ENCODE peak calls at places on chromosomes 5 and 9, in nine cellular contexts. L is breast epithelium; Q is H9; J is CD4-positive, alpha-beta T cell; R is stomach; H is neural crest cell; K is OCI-LY7; X is colonic mucosa; D is AG09309. C is an unnamed sample.

GRCh38 chr5:149990518-149991376 is 9.7 kb downstream of the TIGD6 start:
- DNase-seq in L (peak), Q (peak), J (peak), R (peak), H (peak), K (peak), X (peak), D (no peak), C (peak)

GRCh38 chr9:107276966-107277710 is 5.9 kb upstream of the RAD23B start:
- DNase-seq in L (no peak), Q (no peak), J (no peak), R (no peak), H (no peak), K (no peak), X (no peak), D (no peak), C (no peak)

GRCh38 chr5:171852255-171852681 is 66.7 kb downstream of the SMIM23 start:
- DNase-seq in L (no peak), Q (peak), J (no peak), R (no peak), H (no peak), K (no peak), X (no peak), D (no peak), C (no peak)

GRCh38 chr9:6415266-6415665 is 2.3 kb downstream of the UHRF2 start:
- DNase-seq in L (no peak), Q (no peak), J (no peak), R (no peak), H (no peak), K (peak), X (no peak), D (no peak), C (no peak)

GRCh38 chr5:146079695-146080361 is 25.5 kb downstream of the PLAC8L1 start:
- DNase-seq in L (no peak), Q (no peak), J (no peak), R (no peak), H (no peak), K (no peak), X (no peak), D (peak), C (no peak)

GRCh38 chr5:54460181-54460919 is 4.9 kb downstream of the HSPB3 start:
- DNase-seq in L (no peak), Q (no peak), J (no peak), R (no peak), H (no peak), K (no peak), X (no peak), D (no peak), C (no peak)

GRCh38 chr9:70111641-70112236 is 68.1 kb downstream of the MAMDC2 start:
- DNase-seq in L (no peak), Q (no peak), J (no peak), R (no peak), H (no peak), K (no peak), X (no peak), D (no peak), C (no peak)

GRCh38 chr5:58259685-58260152 is 200.2 kb downstream of the PLK2 start:
- DNase-seq in L (no peak), Q (peak), J (no peak), R (no peak), H (no peak), K (no peak), X (no peak), D (peak), C (no peak)

GRCh38 chr5:179132586-179133355 is 72.6 kb downstream of the ZNF354C start:
- DNase-seq in L (no peak), Q (no peak), J (no peak), R (no peak), H (no peak), K (no peak), X (no peak), D (no peak), C (no peak)

GRCh38 chr5:439181-439580 is 3.8 kb upstream of the EXOC3 start:
- DNase-seq in L (no peak), Q (peak), J (no peak), R (no peak), H (no peak), K (no peak), X (no peak), D (no peak), C (no peak)

GRCh38 chr5:172059661-172060100 is 53.2 kb upstream of the FBXW11 start:
- DNase-seq in L (no peak), Q (no peak), J (no peak), R (no peak), H (no peak), K (peak), X (no peak), D (no peak), C (no peak)

GRCh38 chr5:66515209-66515608 is 81.0 kb upstream of the MAST4 start:
- DNase-seq in L (no peak), Q (no peak), J (no peak), R (no peak), H (no peak), K (no peak), X (no peak), D (no peak), C (no peak)

GRCh38 chr5:98643544-98643943 is 129.9 kb upstream of the RGMB start:
- DNase-seq in L (no peak), Q (no peak), J (no peak), R (no peak), H (no peak), K (no peak), X (no peak), D (no peak), C (no peak)

GRCh38 chr5:151855701-151856100 is 69.0 kb downstream of the GLRA1 start:
- DNase-seq in L (no peak), Q (no peak), J (no peak), R (no peak), H (no peak), K (no peak), X (no peak), D (no peak), C (no peak)

GRCh38 chr5:77910789-77911188 is 134.7 kb upstream of the TBCA start:
- DNase-seq in L (no peak), Q (no peak), J (no peak), R (no peak), H (no peak), K (no peak), X (no peak), D (no peak), C (no peak)

GRCh38 chr9:70574222-70574837 is 159.9 kb upstream of the KLF9 start:
- DNase-seq in L (no peak), Q (no peak), J (no peak), R (no peak), H (no peak), K (no peak), X (no peak), D (no peak), C (no peak)

GRCh38 chr9:86434039-86434726 is 80.0 kb upstream of the TUT7 start:
- DNase-seq in L (no peak), Q (no peak), J (no peak), R (no peak), H (no peak), K (peak), X (no peak), D (peak), C (no peak)

GRCh38 chr5:155539958-155540595 is 526.5 kb downstream of the KIF4B start:
- DNase-seq in L (no peak), Q (no peak), J (no peak), R (no peak), H (no peak), K (no peak), X (no peak), D (no peak), C (no peak)

GRCh38 chr9:33351547-33351946 is 50.8 kb downstream of the AQP7 start:
- DNase-seq in L (no peak), Q (no peak), J (no peak), R (no peak), H (no peak), K (no peak), X (no peak), D (no peak), C (peak)

GRCh38 chr9:133368249-133368881 is 7.5 kb downstream of the SURF4 start:
- DNase-seq in L (no peak), Q (no peak), J (no peak), R (no peak), H (no peak), K (no peak), X (peak), D (no peak), C (no peak)

GRCh38 chr9:77556396-77556795 is 91.7 kb downstream of the GNA14 start:
- DNase-seq in L (no peak), Q (no peak), J (no peak), R (no peak), H (no peak), K (no peak), X (no peak), D (no peak), C (no peak)

GRCh38 chr9:128144239-128145181 is 4.7 kb upstream of the LCN2 start:
- DNase-seq in L (no peak), Q (no peak), J (no peak), R (no peak), H (no peak), K (no peak), X (no peak), D (no peak), C (no peak)

GRCh38 chr5:61534481-61535267 is 202.6 kb downstream of the ZSWIM6 start:
- DNase-seq in L (no peak), Q (no peak), J (no peak), R (no peak), H (no peak), K (no peak), X (no peak), D (no peak), C (no peak)

GRCh38 chr9:98017306-98017705 is 34.2 kb downstream of the ANP32B start:
- DNase-seq in L (no peak), Q (peak), J (no peak), R (no peak), H (no peak), K (no peak), X (no peak), D (no peak), C (no peak)

GRCh38 chr9:78261403-78262001 is 25.6 kb downstream of the CEP78 start:
- DNase-seq in L (no peak), Q (no peak), J (no peak), R (no peak), H (no peak), K (peak), X (no peak), D (no peak), C (no peak)

GRCh38 chr9:130371196-130371966 is 73.4 kb upstream of the ASS1 start:
- DNase-seq in L (no peak), Q (no peak), J (no peak), R (no peak), H (no peak), K (no peak), X (no peak), D (no peak), C (no peak)

GRCh38 chr5:36889264-36889663 is 12.7 kb downstream of the NIPBL start:
- DNase-seq in L (no peak), Q (no peak), J (no peak), R (no peak), H (no peak), K (no peak), X (no peak), D (no peak), C (no peak)

GRCh38 chr5:111236995-111237394 is 12.8 kb downstream of the CAMK4 start:
- DNase-seq in L (no peak), Q (no peak), J (no peak), R (no peak), H (no peak), K (no peak), X (no peak), D (no peak), C (no peak)

GRCh38 chr5:159746707-159747106 is 169.6 kb upstream of the ADRA1B start:
- DNase-seq in L (no peak), Q (no peak), J (no peak), R (no peak), H (no peak), K (no peak), X (no peak), D (no peak), C (no peak)

DNA sequence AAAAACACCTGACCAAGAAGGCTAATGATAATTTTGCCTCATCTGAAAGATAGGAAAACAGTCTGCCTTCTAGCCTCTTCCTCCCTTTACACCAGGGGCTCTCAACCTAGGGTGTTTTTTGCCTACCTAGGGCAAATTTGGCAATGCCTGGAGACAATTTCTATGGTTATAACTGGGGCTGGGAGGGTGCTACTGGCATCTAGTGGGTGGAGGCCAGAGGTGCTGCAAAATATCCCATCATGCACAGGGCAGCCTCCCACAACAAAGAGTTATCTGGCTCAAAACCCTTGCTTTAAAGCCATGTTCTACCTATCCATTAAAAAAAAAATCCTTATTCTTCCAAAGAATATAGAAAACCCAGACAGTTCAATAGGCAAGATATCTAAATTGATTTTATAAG is 45.0 kb upstream of the NR3C1 start:
- DNase-seq in L (no peak), Q (no peak), J (peak), R (no peak), H (no peak), K (peak), X (no peak), D (no peak), C (no peak)
- TF ChIP-seq CTCF in L (no peak), Q (no peak), J (no peak), R (no peak), H (no peak), K (peak), X (no peak), D (no peak), C (no peak)

DNA sequence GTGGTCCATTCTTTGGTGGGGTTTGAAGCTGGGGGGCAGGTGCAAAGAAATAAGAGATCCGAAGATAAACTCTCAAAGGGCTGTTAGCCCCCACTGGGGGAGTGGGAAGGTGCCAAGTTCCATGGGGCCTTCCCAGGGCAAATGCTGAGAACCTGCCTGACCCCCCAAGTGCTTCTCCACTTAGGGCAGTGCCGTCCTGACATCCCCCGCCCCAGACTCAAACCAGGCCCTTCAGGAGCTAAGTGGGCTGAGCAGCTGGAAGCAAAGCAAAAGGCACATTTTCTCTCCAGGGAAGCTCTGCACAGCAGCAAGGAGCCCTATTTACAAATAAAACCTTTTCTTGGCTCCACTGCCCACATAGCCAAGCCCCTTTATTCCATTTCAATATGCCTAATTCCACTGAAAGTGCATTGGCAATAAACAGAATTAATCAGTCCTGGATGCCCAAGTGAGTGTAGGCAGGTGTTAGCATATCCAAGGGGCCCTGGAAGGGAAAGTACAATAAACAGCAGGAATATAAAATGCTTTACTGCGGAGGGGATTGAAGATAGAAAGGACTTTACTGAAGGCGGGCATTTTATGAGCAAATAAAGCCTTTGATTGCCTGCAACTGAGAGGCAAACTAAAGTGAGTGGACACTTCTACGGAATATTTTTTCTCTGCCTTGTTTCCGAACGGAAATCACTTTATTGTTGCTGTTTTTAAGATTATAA is 44.6 kb downstream of the WHRN start:
- DNase-seq in L (no peak), Q (peak), J (no peak), R (no peak), H (no peak), K (no peak), X (no peak), D (no peak), C (no peak)
- TF ChIP-seq CTCF in L (no peak), Q (no peak), J (no peak), R (no peak), H (no peak), K (no peak), X (no peak), D (no peak), C (no peak)

GRCh38 chr9:137394866-137395665 is 27.9 kb downstream of the EXD3 start:
- DNase-seq in L (no peak), Q (no peak), J (no peak), R (no peak), H (no peak), K (no peak), X (no peak), D (no peak), C (no peak)
- TF ChIP-seq CTCF in L (no peak), Q (no peak), J (no peak), R (no peak), H (no peak), K (no peak), X (no peak), D (no peak), C (no peak)

DNA sequence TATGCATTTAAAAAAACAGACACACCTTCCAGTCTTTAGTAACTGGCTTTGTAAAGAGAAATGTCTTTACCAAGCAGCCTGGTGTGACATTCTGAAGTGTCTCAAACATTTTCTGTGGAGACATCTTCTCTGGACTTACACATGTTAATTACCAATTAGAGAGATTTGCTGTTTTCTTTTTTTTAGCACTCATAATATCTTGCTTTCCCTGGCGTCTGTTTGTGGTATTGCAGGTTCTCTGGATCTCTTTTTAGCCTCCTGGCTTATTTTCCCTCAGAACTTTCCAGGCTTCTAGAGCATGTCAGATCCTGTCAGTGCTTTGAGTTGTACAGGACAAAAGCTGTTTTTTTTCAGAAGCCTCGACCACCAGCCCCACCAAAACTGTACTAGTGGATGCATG is 92.5 kb downstream of the MSX2 start:
- DNase-seq in L (no peak), Q (no peak), J (no peak), R (no peak), H (no peak), K (peak), X (no peak), D (no peak), C (no peak)
- TF ChIP-seq CTCF in L (no peak), Q (peak), J (no peak), R (no peak), H (peak), K (peak), X (no peak), D (peak), C (peak)

GRCh38 chr9:693460-694390 is 147.8 kb upstream of the DMRT1 start:
- DNase-seq in L (no peak), Q (no peak), J (no peak), R (no peak), H (no peak), K (no peak), X (peak), D (peak), C (no peak)

GRCh38 chr9:691825-692363 is 149.6 kb upstream of the DMRT1 start:
- DNase-seq in L (no peak), Q (no peak), J (no peak), R (no peak), H (no peak), K (no peak), X (no peak), D (no peak), C (no peak)

GRCh38 chr9:694499-695154 is 146.9 kb upstream of the DMRT1 start:
- DNase-seq in L (no peak), Q (no peak), J (no peak), R (no peak), H (no peak), K (no peak), X (no peak), D (peak), C (no peak)

GRCh38 chr9:690517-691111 is 150.9 kb upstream of the DMRT1 start:
- DNase-seq in L (no peak), Q (no peak), J (no peak), R (no peak), H (no peak), K (no peak), X (no peak), D (no peak), C (no peak)

GRCh38 chr9:692636-693459 is 148.6 kb upstream of the DMRT1 start:
- DNase-seq in L (no peak), Q (no peak), J (no peak), R (no peak), H (no peak), K (peak), X (no peak), D (no peak), C (no peak)
- TF ChIP-seq CTCF in L (no peak), Q (no peak), J (no peak), R (no peak), H (no peak), K (no peak), X (no peak), D (no peak), C (no peak)

DNA sequence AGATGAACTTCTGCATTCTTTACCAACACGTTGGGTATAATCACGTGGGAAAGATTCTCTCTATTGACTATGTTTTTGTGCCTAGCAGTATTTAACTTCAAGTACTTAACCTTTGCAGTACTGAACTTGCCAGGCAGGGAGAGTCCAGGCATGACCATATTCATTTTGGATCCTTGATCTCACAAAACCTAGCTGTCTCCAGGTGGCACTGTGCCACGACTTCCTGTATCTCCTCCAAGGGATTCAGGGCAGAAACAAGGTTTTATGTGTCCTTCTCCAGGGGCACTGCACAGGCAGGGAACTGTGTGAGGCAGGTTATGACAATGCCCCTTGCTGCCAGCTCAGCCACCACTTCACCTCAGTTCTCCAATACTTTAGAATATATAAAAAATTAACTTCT is 11.7 kb upstream of the IFNA5 start:
- DNase-seq in L (no peak), Q (no peak), J (no peak), R (no peak), H (no peak), K (no peak), X (no peak), D (no peak), C (no peak)
- TF ChIP-seq CTCF in L (no peak), Q (no peak), J (no peak), R (no peak), H (no peak), K (peak), X (no peak), D (no peak), C (no peak)

GRCh38 chr5:173293817-173294672 is 34.2 kb downstream of the STC2 start:
- DNase-seq in L (peak), Q (peak), J (peak), R (peak), H (peak), K (peak), X (peak), D (peak), C (peak)
- TF ChIP-seq CTCF in L (peak), Q (peak), J (peak), R (peak), H (peak), K (peak), X (peak), D (peak), C (peak)

C was measured in type B pancreatic cell.